ENCODE peak calls at places on chromosomes 13 and 19, in seven cellular contexts. One of them, this sample, is unnamed.

GRCh38 chr13:96041326-96042092 is 11.7 kb downstream of the UGGT2 start:
- DNase-seq in ovary: no peak
- DNase-seq in astrocyte: no peak
- DNase-seq in ascending aorta: no peak
- DNase-seq in body of pancreas: no peak
- DNase-seq in CD8-positive, alpha-beta T cell: no peak
- DNase-seq in cardiac muscle cell: no peak
- DNase-seq in this sample: no peak

GRCh38 chr13:46756977-46757376 is 40.0 kb downstream of the ESD start:
- DNase-seq in ovary: no peak
- DNase-seq in astrocyte: no peak
- DNase-seq in ascending aorta: no peak
- DNase-seq in body of pancreas: no peak
- DNase-seq in CD8-positive, alpha-beta T cell: no peak
- DNase-seq in cardiac muscle cell: no peak
- DNase-seq in this sample: peak

GRCh38 chr19:40623403-40624239 is 22.5 kb downstream of the LTBP4 start:
- DNase-seq in ovary: no peak
- DNase-seq in astrocyte: peak
- DNase-seq in ascending aorta: no peak
- DNase-seq in body of pancreas: peak
- DNase-seq in CD8-positive, alpha-beta T cell: no peak
- DNase-seq in cardiac muscle cell: peak
- DNase-seq in this sample: no peak

GRCh38 chr19:45901432-45901903 is 945 bp downstream of the MYPOP start:
- DNase-seq in ovary: peak
- DNase-seq in astrocyte: no peak
- DNase-seq in ascending aorta: no peak
- DNase-seq in body of pancreas: peak
- DNase-seq in CD8-positive, alpha-beta T cell: no peak
- DNase-seq in cardiac muscle cell: peak
- DNase-seq in this sample: no peak

GRCh38 chr19:18541258-18541991 is 1.9 kb downstream of the FKBP8 start:
- DNase-seq in ovary: no peak
- DNase-seq in astrocyte: no peak
- DNase-seq in ascending aorta: no peak
- DNase-seq in body of pancreas: no peak
- DNase-seq in CD8-positive, alpha-beta T cell: no peak
- DNase-seq in cardiac muscle cell: no peak
- DNase-seq in this sample: no peak

GRCh38 chr13:105365831-105366230 is 1169.6 kb downstream of the EFNB2 start:
- DNase-seq in ovary: no peak
- DNase-seq in astrocyte: no peak
- DNase-seq in ascending aorta: no peak
- DNase-seq in body of pancreas: no peak
- DNase-seq in CD8-positive, alpha-beta T cell: no peak
- DNase-seq in cardiac muscle cell: no peak
- DNase-seq in this sample: no peak

GRCh38 chr13:99033814-99034213 is 56.0 kb upstream of the DOCK9 start:
- DNase-seq in ovary: no peak
- DNase-seq in astrocyte: no peak
- DNase-seq in ascending aorta: no peak
- DNase-seq in body of pancreas: no peak
- DNase-seq in CD8-positive, alpha-beta T cell: no peak
- DNase-seq in cardiac muscle cell: peak
- DNase-seq in this sample: no peak

GRCh38 chr13:94232161-94232560 is 247.3 kb downstream of the DCT start:
- DNase-seq in ovary: no peak
- DNase-seq in astrocyte: no peak
- DNase-seq in ascending aorta: no peak
- DNase-seq in body of pancreas: no peak
- DNase-seq in CD8-positive, alpha-beta T cell: no peak
- DNase-seq in cardiac muscle cell: no peak
- DNase-seq in this sample: no peak

GRCh38 chr19:56841194-56841546 is 644 bp upstream of the PEG3 start:
- DNase-seq in ovary: no peak
- DNase-seq in astrocyte: no peak
- DNase-seq in ascending aorta: no peak
- DNase-seq in body of pancreas: no peak
- DNase-seq in CD8-positive, alpha-beta T cell: no peak
- DNase-seq in cardiac muscle cell: no peak
- DNase-seq in this sample: no peak

GRCh38 chr13:114149774-114150740 is 17.6 kb upstream of the RASA3 start:
- DNase-seq in ovary: no peak
- DNase-seq in astrocyte: no peak
- DNase-seq in ascending aorta: no peak
- DNase-seq in body of pancreas: no peak
- DNase-seq in CD8-positive, alpha-beta T cell: no peak
- DNase-seq in cardiac muscle cell: no peak
- DNase-seq in this sample: no peak

GRCh38 chr19:57850553-57851017 is 926 bp downstream of the ZNF587 start:
- DNase-seq in ovary: no peak
- DNase-seq in astrocyte: peak
- DNase-seq in ascending aorta: no peak
- DNase-seq in body of pancreas: peak
- DNase-seq in CD8-positive, alpha-beta T cell: no peak
- DNase-seq in cardiac muscle cell: no peak
- DNase-seq in this sample: peak

GRCh38 chr13:84567848-84568247 is 685.6 kb upstream of the SLITRK1 start:
- DNase-seq in ovary: no peak
- DNase-seq in astrocyte: no peak
- DNase-seq in ascending aorta: no peak
- DNase-seq in body of pancreas: no peak
- DNase-seq in CD8-positive, alpha-beta T cell: no peak
- DNase-seq in cardiac muscle cell: no peak
- DNase-seq in this sample: no peak

GRCh38 chr19:55677572-55678028 is 2.6 kb downstream of the EPN1 start:
- DNase-seq in ovary: no peak
- DNase-seq in astrocyte: no peak
- DNase-seq in ascending aorta: no peak
- DNase-seq in body of pancreas: peak
- DNase-seq in CD8-positive, alpha-beta T cell: no peak
- DNase-seq in cardiac muscle cell: no peak
- DNase-seq in this sample: no peak

GRCh38 chr19:31340059-31341025 is 8.9 kb downstream of the TSHZ3 start:
- DNase-seq in ovary: no peak
- DNase-seq in astrocyte: peak
- DNase-seq in ascending aorta: no peak
- DNase-seq in body of pancreas: no peak
- DNase-seq in CD8-positive, alpha-beta T cell: no peak
- DNase-seq in cardiac muscle cell: no peak
- DNase-seq in this sample: no peak

GRCh38 chr13:99796175-99796819 is 175.3 kb downstream of the ZIC5 start:
- DNase-seq in ovary: no peak
- DNase-seq in astrocyte: peak
- DNase-seq in ascending aorta: no peak
- DNase-seq in body of pancreas: no peak
- DNase-seq in CD8-positive, alpha-beta T cell: no peak
- DNase-seq in cardiac muscle cell: peak
- DNase-seq in this sample: peak

GRCh38 chr19:30480097-30480496 is 107.9 kb downstream of the ZNF536 start:
- DNase-seq in ovary: no peak
- DNase-seq in astrocyte: no peak
- DNase-seq in ascending aorta: no peak
- DNase-seq in body of pancreas: no peak
- DNase-seq in CD8-positive, alpha-beta T cell: no peak
- DNase-seq in cardiac muscle cell: no peak
- DNase-seq in this sample: no peak

GRCh38 chr13:78137404-78138142 is 218.9 kb upstream of the EDNRB start:
- DNase-seq in ovary: no peak
- DNase-seq in astrocyte: peak
- DNase-seq in ascending aorta: no peak
- DNase-seq in body of pancreas: peak
- DNase-seq in CD8-positive, alpha-beta T cell: no peak
- DNase-seq in cardiac muscle cell: peak
- DNase-seq in this sample: peak

GRCh38 chr13:25179011-25179410 is 6.9 kb upstream of the AMER2 start:
- DNase-seq in ovary: no peak
- DNase-seq in astrocyte: no peak
- DNase-seq in ascending aorta: no peak
- DNase-seq in body of pancreas: no peak
- DNase-seq in CD8-positive, alpha-beta T cell: no peak
- DNase-seq in cardiac muscle cell: no peak
- DNase-seq in this sample: no peak

GRCh38 chr13:85278851-85279250 is 520.4 kb downstream of the SLITRK6 start:
- DNase-seq in ovary: no peak
- DNase-seq in astrocyte: no peak
- DNase-seq in ascending aorta: no peak
- DNase-seq in body of pancreas: no peak
- DNase-seq in CD8-positive, alpha-beta T cell: no peak
- DNase-seq in cardiac muscle cell: no peak
- DNase-seq in this sample: no peak

GRCh38 chr13:110345266-110345665 is 38.2 kb downstream of the COL4A2 start:
- DNase-seq in ovary: no peak
- DNase-seq in astrocyte: no peak
- DNase-seq in ascending aorta: no peak
- DNase-seq in body of pancreas: no peak
- DNase-seq in CD8-positive, alpha-beta T cell: no peak
- DNase-seq in cardiac muscle cell: no peak
- DNase-seq in this sample: no peak

GRCh38 chr13:110342474-110342873 is 35.4 kb downstream of the COL4A2 start:
- DNase-seq in ovary: no peak
- DNase-seq in astrocyte: no peak
- DNase-seq in ascending aorta: no peak
- DNase-seq in body of pancreas: no peak
- DNase-seq in CD8-positive, alpha-beta T cell: no peak
- DNase-seq in cardiac muscle cell: no peak
- DNase-seq in this sample: no peak

GRCh38 chr13:110343241-110343865 is 36.3 kb downstream of the COL4A2 start:
- DNase-seq in ovary: no peak
- DNase-seq in astrocyte: peak
- DNase-seq in ascending aorta: no peak
- DNase-seq in body of pancreas: no peak
- DNase-seq in CD8-positive, alpha-beta T cell: no peak
- DNase-seq in cardiac muscle cell: no peak
- DNase-seq in this sample: no peak

GRCh38 chr13:110345701-110346100 is 38.6 kb downstream of the COL4A2 start:
- DNase-seq in ovary: no peak
- DNase-seq in astrocyte: no peak
- DNase-seq in ascending aorta: no peak
- DNase-seq in body of pancreas: no peak
- DNase-seq in CD8-positive, alpha-beta T cell: no peak
- DNase-seq in cardiac muscle cell: no peak
- DNase-seq in this sample: no peak

GRCh38 chr13:110344320-110344719 is 37.2 kb downstream of the COL4A2 start:
- DNase-seq in ovary: no peak
- DNase-seq in astrocyte: no peak
- DNase-seq in ascending aorta: no peak
- DNase-seq in body of pancreas: no peak
- DNase-seq in CD8-positive, alpha-beta T cell: no peak
- DNase-seq in cardiac muscle cell: no peak
- DNase-seq in this sample: no peak
- H3K27ac ChIP-seq in ovary: no peak
- H3K27ac ChIP-seq in astrocyte: peak
- H3K27ac ChIP-seq in ascending aorta: peak
- H3K27ac ChIP-seq in body of pancreas: no peak
- H3K27ac ChIP-seq in CD8-positive, alpha-beta T cell: no peak
- H3K27ac ChIP-seq in cardiac muscle cell: no peak
- H3K27ac ChIP-seq in this sample: peak

GRCh38 chr13:66214467-66214866 is 1015.7 kb downstream of the PCDH9 start:
- DNase-seq in ovary: no peak
- DNase-seq in astrocyte: no peak
- DNase-seq in ascending aorta: no peak
- DNase-seq in body of pancreas: no peak
- DNase-seq in CD8-positive, alpha-beta T cell: no peak
- DNase-seq in cardiac muscle cell: no peak
- DNase-seq in this sample: no peak
- TF ChIP-seq CTCF in ovary: no peak
- TF ChIP-seq CTCF in astrocyte: no peak
- TF ChIP-seq CTCF in ascending aorta: no peak
- TF ChIP-seq CTCF in body of pancreas: no peak
- TF ChIP-seq CTCF in CD8-positive, alpha-beta T cell: no peak
- TF ChIP-seq CTCF in cardiac muscle cell: no peak
- TF ChIP-seq CTCF in this sample: no peak

GRCh38 chr13:32259116-32259515 is 56.0 kb downstream of the ZAR1L start:
- DNase-seq in ovary: no peak
- DNase-seq in astrocyte: no peak
- DNase-seq in ascending aorta: no peak
- DNase-seq in body of pancreas: no peak
- DNase-seq in CD8-positive, alpha-beta T cell: no peak
- DNase-seq in cardiac muscle cell: no peak
- DNase-seq in this sample: no peak

GRCh38 chr13:32264407-32264806 is 50.8 kb downstream of the ZAR1L start:
- DNase-seq in ovary: no peak
- DNase-seq in astrocyte: peak
- DNase-seq in ascending aorta: no peak
- DNase-seq in body of pancreas: peak
- DNase-seq in CD8-positive, alpha-beta T cell: no peak
- DNase-seq in cardiac muscle cell: no peak
- DNase-seq in this sample: peak

GRCh38 chr13:32262619-32263018 is 52.5 kb downstream of the ZAR1L start:
- DNase-seq in ovary: no peak
- DNase-seq in astrocyte: no peak
- DNase-seq in ascending aorta: no peak
- DNase-seq in body of pancreas: no peak
- DNase-seq in CD8-positive, alpha-beta T cell: no peak
- DNase-seq in cardiac muscle cell: no peak
- DNase-seq in this sample: no peak

GRCh38 chr13:32261567-32261966 is 53.6 kb downstream of the ZAR1L start:
- DNase-seq in ovary: peak
- DNase-seq in astrocyte: peak
- DNase-seq in ascending aorta: peak
- DNase-seq in body of pancreas: peak
- DNase-seq in CD8-positive, alpha-beta T cell: no peak
- DNase-seq in cardiac muscle cell: peak
- DNase-seq in this sample: peak

GRCh38 chr13:32262165-32262564 is 53.0 kb downstream of the ZAR1L start:
- DNase-seq in ovary: no peak
- DNase-seq in astrocyte: peak
- DNase-seq in ascending aorta: no peak
- DNase-seq in body of pancreas: no peak
- DNase-seq in CD8-positive, alpha-beta T cell: no peak
- DNase-seq in cardiac muscle cell: no peak
- DNase-seq in this sample: no peak
- H3K4me3 ChIP-seq in ovary: no peak
- H3K4me3 ChIP-seq in astrocyte: no peak
- H3K4me3 ChIP-seq in ascending aorta: no peak
- H3K4me3 ChIP-seq in body of pancreas: no peak
- H3K4me3 ChIP-seq in CD8-positive, alpha-beta T cell: no peak
- H3K4me3 ChIP-seq in cardiac muscle cell: no peak
- H3K4me3 ChIP-seq in this sample: no peak

DNA sequence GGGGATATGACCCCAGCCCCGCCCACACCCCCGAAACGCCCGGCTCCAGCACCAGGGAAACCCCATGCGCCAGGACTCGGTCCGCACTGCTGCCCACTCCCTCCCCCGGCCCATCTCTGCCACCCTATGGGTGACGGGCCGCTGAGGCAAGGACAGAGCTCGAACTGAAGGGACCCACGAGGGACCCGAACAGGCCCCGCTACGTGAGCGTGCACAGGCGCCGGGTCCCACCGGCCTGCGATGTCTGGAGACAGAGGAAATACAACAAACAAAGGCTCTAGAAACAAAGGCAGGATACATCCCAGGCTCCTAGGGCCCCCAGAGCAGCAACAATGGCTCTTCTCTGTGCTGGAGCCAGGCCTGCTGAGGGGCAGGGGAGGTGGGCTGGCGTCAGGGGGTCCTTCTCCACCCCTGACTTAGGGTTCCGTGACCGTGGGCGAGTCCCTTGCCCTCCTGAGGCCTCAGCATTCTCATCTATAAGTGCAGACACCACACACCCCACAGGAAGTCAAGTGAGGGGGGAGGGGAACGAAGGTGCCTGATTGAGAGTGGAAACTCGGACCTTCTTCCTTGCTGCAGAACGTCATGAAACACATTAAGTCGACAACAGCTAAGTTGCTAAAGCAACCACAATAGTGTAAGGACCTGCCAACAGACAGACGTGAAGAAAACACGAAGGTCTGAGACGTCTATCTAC is 3.1 kb downstream of the ABHD17A start:
- DNase-seq in ovary: no peak
- DNase-seq in astrocyte: no peak
- DNase-seq in ascending aorta: no peak
- DNase-seq in body of pancreas: no peak
- DNase-seq in CD8-positive, alpha-beta T cell: peak
- DNase-seq in cardiac muscle cell: peak
- DNase-seq in this sample: no peak
- H3K27ac ChIP-seq in ovary: no peak
- H3K27ac ChIP-seq in astrocyte: no peak
- H3K27ac ChIP-seq in ascending aorta: no peak
- H3K27ac ChIP-seq in body of pancreas: peak
- H3K27ac ChIP-seq in CD8-positive, alpha-beta T cell: peak
- H3K27ac ChIP-seq in cardiac muscle cell: peak
- H3K27ac ChIP-seq in this sample: no peak